ENCODE peak calls at places on chromosomes 1 and 21, in nine cellular contexts. J is stimulated activated CD4-positive, alpha-beta T cell treated with anti-CD3 and anti-CD28 coated beads, Interleukin-4, amount 100 ng/mL, for 1 hour; R is lower leg skin; E is amygdala; X is NCI-H1417; C is NCI-H510A treated with DMSO at 0.1 percent for 48 hours; S is activated naive CD4-positive, alpha-beta T cell; V is T-helper 1 cell; A is EH. P is an unnamed sample.

GRCh38 chr1:15802234-15802965 is 5.0 kb downstream of the UQCRHL start:
- DNase-seq in J (no peak), R (no peak), E (no peak), X (no peak), C (no peak), S (no peak), V (no peak), A (peak), P (no peak)

GRCh38 chr1:69321311-69321710 is 246.4 kb upstream of the LRRC7 start:
- DNase-seq in J (no peak), R (no peak), E (no peak), X (no peak), C (no peak), S (no peak), V (no peak), A (no peak), P (no peak)

GRCh38 chr1:100036718-100037664 is 67.2 kb downstream of the SLC35A3 start:
- DNase-seq in J (no peak), R (no peak), E (no peak), X (no peak), C (peak), S (no peak), V (no peak), A (peak), P (no peak)

GRCh38 chr21:46052703-46053651 is 44.9 kb upstream of the COL6A2 start:
- DNase-seq in J (peak), R (peak), E (no peak), X (no peak), C (no peak), S (no peak), V (no peak), A (peak), P (no peak)

GRCh38 chr1:87684194-87684593 is 355.5 kb downstream of the LMO4 start:
- DNase-seq in J (no peak), R (no peak), E (no peak), X (no peak), C (peak), S (no peak), V (no peak), A (peak), P (peak)

GRCh38 chr1:201517631-201518030 is 10.7 kb upstream of the CSRP1 start:
- DNase-seq in J (no peak), R (no peak), E (no peak), X (no peak), C (no peak), S (no peak), V (no peak), A (peak), P (no peak)

GRCh38 chr1:160261526-160261877 is 847 bp downstream of the DCAF8 start:
- DNase-seq in J (peak), R (no peak), E (no peak), X (peak), C (peak), S (peak), V (peak), A (peak), P (peak)

GRCh38 chr21:34198232-34199120 is 125.1 kb downstream of the MRPS6 start:
- DNase-seq in J (no peak), R (peak), E (no peak), X (no peak), C (no peak), S (no peak), V (no peak), A (no peak), P (no peak)

GRCh38 chr21:34715985-34716596 is 47.3 kb downstream of the CLIC6 start:
- DNase-seq in J (no peak), R (no peak), E (no peak), X (no peak), C (no peak), S (no peak), V (no peak), A (peak), P (no peak)

GRCh38 chr1:162732094-162732493 is 58.4 kb upstream of the HSD17B7 start:
- DNase-seq in J (no peak), R (no peak), E (no peak), X (no peak), C (no peak), S (no peak), V (no peak), A (no peak), P (no peak)

GRCh38 chr1:41713557-41714327 is 205.0 kb downstream of the HIVEP3 start:
- DNase-seq in J (no peak), R (no peak), E (no peak), X (peak), C (peak), S (no peak), V (no peak), A (peak), P (no peak)

GRCh38 chr1:89989791-89990190 is 5.1 kb upstream of the ZNF326 start:
- DNase-seq in J (no peak), R (no peak), E (no peak), X (peak), C (peak), S (no peak), V (no peak), A (no peak), P (no peak)

GRCh38 chr1:106924360-106924759 is 132.1 kb upstream of the PRMT6 start:
- DNase-seq in J (no peak), R (no peak), E (no peak), X (no peak), C (no peak), S (no peak), V (no peak), A (peak), P (no peak)

GRCh38 chr1:46830665-46831322 is 31.9 kb downstream of the CYP4B1 start:
- DNase-seq in J (no peak), R (no peak), E (no peak), X (no peak), C (no peak), S (no peak), V (no peak), A (no peak), P (no peak)

GRCh38 chr1:234598974-234599616 is 10.9 kb downstream of the IRF2BP2 start:
- DNase-seq in J (no peak), R (peak), E (no peak), X (no peak), C (no peak), S (no peak), V (no peak), A (no peak), P (no peak)

GRCh38 chr1:199612976-199613774 is 414.3 kb upstream of the NR5A2 start:
- DNase-seq in J (no peak), R (no peak), E (no peak), X (no peak), C (no peak), S (no peak), V (no peak), A (peak), P (no peak)

GRCh38 chr1:63903947-63904346 is 130.1 kb downstream of the ROR1 start:
- DNase-seq in J (no peak), R (no peak), E (no peak), X (no peak), C (no peak), S (no peak), V (no peak), A (no peak), P (no peak)

GRCh38 chr1:19942088-19942487 is 18.7 kb upstream of the PLA2G2E start:
- DNase-seq in J (no peak), R (no peak), E (no peak), X (no peak), C (no peak), S (no peak), V (no peak), A (no peak), P (no peak)

GRCh38 chr1:175635092-175635491 is 108.3 kb downstream of the TNR start:
- DNase-seq in J (no peak), R (no peak), E (no peak), X (no peak), C (peak), S (no peak), V (no peak), A (no peak), P (no peak)

GRCh38 chr21:41651830-41652229 is 115.0 kb downstream of the RIPK4 start:
- DNase-seq in J (no peak), R (peak), E (no peak), X (no peak), C (no peak), S (no peak), V (no peak), A (peak), P (no peak)